ENCODE peak calls at places on chromosome 20, in ten cellular contexts. H is effector memory CD8-positive, alpha-beta T cell; F is cardiac muscle cell; Y is activated CD4-positive, alpha-beta T cell treated with anti-CD3 and anti-CD28 coated beads, Interleukin-2, amount 50 U/mL, for 24 hours; E is effector CD4-positive, alpha-beta T cell; V is SHP77; A is amniotic epithelial cell; R is SJSA1; J is mesendoderm; B is endodermal cell. I is an unnamed sample.

GRCh38 chr20:40869416-40870147 is 159.0 kb upstream of the TOP1 start:
- DNase-seq in H (no peak), F (no peak), Y (no peak), E (no peak), V (no peak), A (no peak), R (no peak), J (no peak), B (peak; percentile 59), I (no peak)

GRCh38 chr20:18272451-18272850 is 15.9 kb upstream of the ZNF133 start:
- DNase-seq in H (no peak), F (no peak), Y (no peak), E (no peak), V (peak; percentile 17), A (peak; percentile 33), R (no peak), J (peak; percentile 48), B (no peak), I (no peak)

GRCh38 chr20:13934992-13935894 is 55.2 kb downstream of the SEL1L2 start:
- DNase-seq in H (no peak), F (no peak), Y (no peak), E (no peak), V (no peak), A (no peak), R (no peak), J (no peak), B (no peak), I (no peak)

GRCh38 chr20:17357238-17357637 is 130.4 kb downstream of the PCSK2 start:
- DNase-seq in H (no peak), F (no peak), Y (no peak), E (no peak), V (no peak), A (no peak), R (no peak), J (no peak), B (no peak), I (no peak)

GRCh38 chr20:33685328-33686007 is 717 bp downstream of the E2F1 start:
- DNase-seq in H (no peak), F (no peak), Y (no peak), E (peak; percentile 25), V (peak; percentile 72), A (no peak), R (peak; percentile 37), J (peak; percentile 64), B (peak; percentile 80), I (peak; percentile 50)

GRCh38 chr20:10846831-10847230 is 173.0 kb upstream of the JAG1 start:
- DNase-seq in H (no peak), F (no peak), Y (no peak), E (no peak), V (no peak), A (no peak), R (no peak), J (no peak), B (no peak), I (no peak)

GRCh38 chr20:63738687-63739128 is 868 bp upstream of the SLC2A4RG start:
- DNase-seq in H (peak; percentile 33), F (peak; percentile 87), Y (no peak), E (peak; percentile 33), V (no peak), A (no peak), R (no peak), J (peak; percentile 82), B (peak; percentile 90), I (no peak)

GRCh38 chr20:56755201-56755600 is 126.1 kb downstream of the TFAP2C start:
- DNase-seq in H (no peak), F (no peak), Y (no peak), E (no peak), V (no peak), A (no peak), R (no peak), J (no peak), B (no peak), I (no peak)

GRCh38 chr20:5844063-5844681 is 94.0 kb downstream of the SHLD1 start:
- DNase-seq in H (no peak), F (no peak), Y (peak; percentile 25), E (peak; percentile 40), V (peak; percentile 91), A (peak; percentile 70), R (no peak), J (no peak), B (no peak), I (no peak)

GRCh38 chr20:4511776-4512175 is 209.9 kb upstream of the PRND start:
- DNase-seq in H (no peak), F (no peak), Y (no peak), E (no peak), V (no peak), A (no peak), R (no peak), J (no peak), B (no peak), I (no peak)

GRCh38 chr20:61349447-61350165 is 97.5 kb downstream of the CDH4 start:
- DNase-seq in H (no peak), F (no peak), Y (no peak), E (no peak), V (no peak), A (no peak), R (no peak), J (no peak), B (no peak), I (no peak)

GRCh38 chr20:5362771-5363170 is 46.0 kb upstream of the PROKR2 start:
- DNase-seq in H (no peak), F (no peak), Y (no peak), E (no peak), V (no peak), A (no peak), R (no peak), J (no peak), B (no peak), I (no peak)

GRCh38 chr20:60634773-60635172 is 617.3 kb upstream of the CDH4 start:
- DNase-seq in H (no peak), F (no peak), Y (no peak), E (no peak), V (no peak), A (no peak), R (no peak), J (no peak), B (no peak), I (no peak)

GRCh38 chr20:32877507-32877906 is 18.8 kb downstream of the EFCAB8 start:
- DNase-seq in H (no peak), F (no peak), Y (no peak), E (no peak), V (no peak), A (peak; percentile 27), R (peak; percentile 63), J (no peak), B (no peak), I (no peak)

GRCh38 chr20:63863798-63864544 is 1.1 kb upstream of the TPD52L2 start:
- DNase-seq in H (peak; percentile 67), F (peak; percentile 85), Y (peak; percentile 51), E (peak; percentile 71), V (peak; percentile 85), A (peak; percentile 70), R (peak; percentile 72), J (peak; percentile 83), B (peak; percentile 82), I (peak; percentile 50)

GRCh38 chr20:62896526-62896925 is 29.8 kb downstream of the DIDO1 start:
- DNase-seq in H (no peak), F (no peak), Y (no peak), E (no peak), V (no peak), A (no peak), R (no peak), J (no peak), B (no peak), I (no peak)

GRCh38 chr20:45345104-45345936 is 2.9 kb downstream of the SDC4 start:
- DNase-seq in H (no peak), F (no peak), Y (no peak), E (no peak), V (no peak), A (no peak), R (no peak), J (no peak), B (no peak), I (no peak)

GRCh38 chr20:1423625-1424106 is 30.8 kb upstream of the FKBP1A start:
- DNase-seq in H (no peak), F (peak; percentile 43), Y (no peak), E (no peak), V (peak; percentile 41), A (peak; percentile 92), R (no peak), J (peak; percentile 99), B (peak; percentile 92), I (peak; percentile 35)

GRCh38 chr20:58143531-58143930 is 84.9 kb downstream of the ANKRD60 start:
- DNase-seq in H (no peak), F (no peak), Y (no peak), E (no peak), V (no peak), A (no peak), R (no peak), J (no peak), B (peak; percentile 42), I (no peak)

GRCh38 chr20:49904440-49905214 is 10.7 kb downstream of the SPATA2 start:
- DNase-seq in H (no peak), F (no peak), Y (no peak), E (no peak), V (no peak), A (no peak), R (no peak), J (no peak), B (no peak), I (no peak)

GRCh38 chr20:47055699-47056369 is 161.2 kb downstream of the EYA2 start:
- DNase-seq in H (no peak), F (no peak), Y (no peak), E (no peak), V (no peak), A (no peak), R (no peak), J (no peak), B (no peak), I (no peak)

GRCh38 chr20:62845818-62846527 is 15.6 kb downstream of the TCFL5 start:
- DNase-seq in H (no peak), F (no peak), Y (no peak), E (no peak), V (no peak), A (peak; percentile 59), R (no peak), J (no peak), B (no peak), I (no peak)

GRCh38 chr20:22353586-22353985 is 230.8 kb downstream of the FOXA2 start:
- DNase-seq in H (no peak), F (no peak), Y (no peak), E (no peak), V (no peak), A (no peak), R (no peak), J (no peak), B (no peak), I (no peak)

GRCh38 chr20:50121858-50122271 is 8.9 kb upstream of the UBE2V1 start:
- DNase-seq in H (no peak), F (no peak), Y (no peak), E (no peak), V (peak; percentile 31), A (no peak), R (no peak), J (peak; percentile 74), B (peak; percentile 79), I (no peak)

GRCh38 chr20:30502670-30503069 is 754.8 kb upstream of the DEFB115 start:
- DNase-seq in H (no peak), F (no peak), Y (no peak), E (no peak), V (no peak), A (no peak), R (peak; percentile 36), J (no peak), B (no peak), I (no peak)

GRCh38 chr20:22984008-22984407 is 51.1 kb upstream of the SSTR4 start:
- DNase-seq in H (no peak), F (no peak), Y (no peak), E (no peak), V (no peak), A (no peak), R (no peak), J (no peak), B (no peak), I (no peak)

GRCh38 chr20:63556873-63557478 is 3.0 kb downstream of the FNDC11 start:
- DNase-seq in H (no peak), F (no peak), Y (no peak), E (no peak), V (no peak), A (no peak), R (no peak), J (no peak), B (no peak), I (no peak)

GRCh38 chr20:36543187-36544133 is 2.1 kb downstream of the MYL9 start:
- DNase-seq in H (no peak), F (no peak), Y (no peak), E (no peak), V (no peak), A (peak; percentile 41), R (no peak), J (no peak), B (peak; percentile 40), I (no peak)

I was measured in progenitor cell of endocrine pancreas.